ENCODE peak calls at places on chromosomes 1 and 21, in seven cellular contexts. One of them, this sample, is unnamed.

GRCh38 chr1:30829889-30830288 is 72.3 kb upstream of the LAPTM5 start:
- DNase-seq in H7: no peak
- DNase-seq in ureter: no peak
- DNase-seq in left lobe of liver: no peak
- DNase-seq in NCI-H1092: no peak
- DNase-seq in NCI-H524: no peak
- DNase-seq in psoas muscle: no peak
- DNase-seq in this sample: no peak

GRCh38 chr1:29973406-29973805 is 737.1 kb downstream of the PTPRU start:
- DNase-seq in left lobe of liver: no peak
- DNase-seq in ureter: no peak
- DNase-seq in NCI-H524: no peak
- DNase-seq in H7: no peak
- DNase-seq in NCI-H1092: no peak
- DNase-seq in psoas muscle: no peak
- DNase-seq in this sample: no peak

GRCh38 chr1:1892763-1893120 is 1.9 kb upstream of the GNB1 start:
- DNase-seq in psoas muscle: peak; percentile 48
- DNase-seq in NCI-H1092: no peak
- DNase-seq in left lobe of liver: no peak
- DNase-seq in H7: peak; percentile 51
- DNase-seq in ureter: no peak
- DNase-seq in NCI-H524: no peak
- DNase-seq in this sample: no peak

GRCh38 chr1:58714594-58714993 is 14.7 kb upstream of the MYSM1 start:
- DNase-seq in ureter: no peak
- DNase-seq in left lobe of liver: no peak
- DNase-seq in NCI-H524: no peak
- DNase-seq in NCI-H1092: no peak
- DNase-seq in H7: no peak
- DNase-seq in psoas muscle: no peak
- DNase-seq in this sample: no peak

GRCh38 chr1:240414237-240414636 is 197.7 kb downstream of the GREM2 start:
- DNase-seq in psoas muscle: no peak
- DNase-seq in NCI-H524: no peak
- DNase-seq in ureter: no peak
- DNase-seq in NCI-H1092: no peak
- DNase-seq in H7: no peak
- DNase-seq in left lobe of liver: no peak
- DNase-seq in this sample: no peak

GRCh38 chr1:110070282-110070967 is at the start of gene ALX3:
- DNase-seq in psoas muscle: peak; percentile 36
- DNase-seq in H7: peak; percentile 87
- DNase-seq in ureter: no peak
- DNase-seq in left lobe of liver: no peak
- DNase-seq in NCI-H524: no peak
- DNase-seq in NCI-H1092: no peak
- DNase-seq in this sample: no peak

GRCh38 chr1:227607336-227607898 is 44.1 kb downstream of the ZNF678 start:
- DNase-seq in left lobe of liver: no peak
- DNase-seq in H7: no peak
- DNase-seq in psoas muscle: no peak
- DNase-seq in ureter: no peak
- DNase-seq in NCI-H524: no peak
- DNase-seq in NCI-H1092: no peak
- DNase-seq in this sample: no peak

GRCh38 chr1:183363967-183364366 is 54.2 kb downstream of the NMNAT2 start:
- DNase-seq in left lobe of liver: no peak
- DNase-seq in NCI-H1092: no peak
- DNase-seq in psoas muscle: no peak
- DNase-seq in H7: no peak
- DNase-seq in NCI-H524: no peak
- DNase-seq in ureter: no peak
- DNase-seq in this sample: no peak

GRCh38 chr1:15476927-15477326 is 1.0 kb downstream of the CELA2B start:
- DNase-seq in left lobe of liver: no peak
- DNase-seq in NCI-H524: no peak
- DNase-seq in ureter: no peak
- DNase-seq in H7: no peak
- DNase-seq in NCI-H1092: no peak
- DNase-seq in psoas muscle: no peak
- DNase-seq in this sample: no peak

GRCh38 chr1:50913954-50914353 is 46.1 kb downstream of the FAF1 start:
- DNase-seq in psoas muscle: no peak
- DNase-seq in left lobe of liver: no peak
- DNase-seq in ureter: no peak
- DNase-seq in NCI-H524: no peak
- DNase-seq in NCI-H1092: no peak
- DNase-seq in H7: no peak
- DNase-seq in this sample: no peak

GRCh38 chr1:59707216-59707615 is 107.5 kb upstream of the HOOK1 start:
- DNase-seq in H7: no peak
- DNase-seq in ureter: no peak
- DNase-seq in psoas muscle: peak; percentile 69
- DNase-seq in left lobe of liver: no peak
- DNase-seq in NCI-H1092: no peak
- DNase-seq in NCI-H524: no peak
- DNase-seq in this sample: no peak

GRCh38 chr1:63951076-63951946 is 177.5 kb downstream of the ROR1 start:
- DNase-seq in H7: no peak
- DNase-seq in NCI-H1092: no peak
- DNase-seq in psoas muscle: no peak
- DNase-seq in ureter: no peak
- DNase-seq in NCI-H524: no peak
- DNase-seq in left lobe of liver: no peak
- DNase-seq in this sample: no peak

GRCh38 chr21:16029065-16029464 is 299.3 kb downstream of the USP25 start:
- DNase-seq in NCI-H524: no peak
- DNase-seq in NCI-H1092: no peak
- DNase-seq in ureter: no peak
- DNase-seq in H7: no peak
- DNase-seq in left lobe of liver: no peak
- DNase-seq in psoas muscle: no peak
- DNase-seq in this sample: no peak

GRCh38 chr1:208455821-208456220 is 211.6 kb upstream of the PLXNA2 start:
- DNase-seq in H7: no peak
- DNase-seq in NCI-H1092: no peak
- DNase-seq in psoas muscle: no peak
- DNase-seq in ureter: no peak
- DNase-seq in left lobe of liver: no peak
- DNase-seq in NCI-H524: no peak
- DNase-seq in this sample: no peak

GRCh38 chr1:12111741-12112140 is 48.6 kb downstream of the TNFRSF8 start:
- DNase-seq in left lobe of liver: no peak
- DNase-seq in NCI-H1092: no peak
- DNase-seq in ureter: no peak
- DNase-seq in H7: no peak
- DNase-seq in psoas muscle: no peak
- DNase-seq in NCI-H524: no peak
- DNase-seq in this sample: no peak

GRCh38 chr1:67749844-67750689 is 65.1 kb downstream of the GADD45A start:
- DNase-seq in left lobe of liver: no peak
- DNase-seq in psoas muscle: no peak
- DNase-seq in ureter: no peak
- DNase-seq in H7: no peak
- DNase-seq in NCI-H1092: no peak
- DNase-seq in NCI-H524: no peak
- DNase-seq in this sample: no peak

GRCh38 chr1:88990426-88990825 is 2.0 kb downstream of the KYAT3 start:
- DNase-seq in NCI-H524: no peak
- DNase-seq in NCI-H1092: no peak
- DNase-seq in H7: no peak
- DNase-seq in left lobe of liver: no peak
- DNase-seq in psoas muscle: no peak
- DNase-seq in ureter: no peak
- DNase-seq in this sample: no peak

GRCh38 chr1:29713857-29714256 is 477.5 kb downstream of the PTPRU start:
- DNase-seq in psoas muscle: no peak
- DNase-seq in NCI-H1092: no peak
- DNase-seq in left lobe of liver: no peak
- DNase-seq in ureter: no peak
- DNase-seq in NCI-H524: no peak
- DNase-seq in H7: no peak
- DNase-seq in this sample: no peak

GRCh38 chr1:24904731-24905354 is 25.2 kb downstream of the RUNX3 start:
- DNase-seq in ureter: no peak
- DNase-seq in H7: peak; percentile 57
- DNase-seq in NCI-H524: no peak
- DNase-seq in left lobe of liver: peak; percentile 37
- DNase-seq in NCI-H1092: no peak
- DNase-seq in psoas muscle: no peak
- DNase-seq in this sample: no peak

GRCh38 chr1:55039342-55040082 is at the start of gene PCSK9:
- DNase-seq in H7: peak; percentile 90
- DNase-seq in psoas muscle: no peak
- DNase-seq in NCI-H524: no peak
- DNase-seq in ureter: no peak
- DNase-seq in NCI-H1092: no peak
- DNase-seq in left lobe of liver: peak; percentile 93
- DNase-seq in this sample: no peak

GRCh38 chr1:25797939-25798338 is 2.1 kb upstream of the SELENON start:
- DNase-seq in NCI-H1092: no peak
- DNase-seq in ureter: no peak
- DNase-seq in NCI-H524: no peak
- DNase-seq in H7: peak; percentile 93
- DNase-seq in left lobe of liver: no peak
- DNase-seq in psoas muscle: peak; percentile 75
- DNase-seq in this sample: no peak

GRCh38 chr1:243657793-243658192 is 192.2 kb downstream of the AKT3 start:
- DNase-seq in NCI-H1092: no peak
- DNase-seq in NCI-H524: no peak
- DNase-seq in psoas muscle: no peak
- DNase-seq in ureter: no peak
- DNase-seq in left lobe of liver: no peak
- DNase-seq in H7: no peak
- DNase-seq in this sample: no peak

GRCh38 chr1:201930803-201931202 is 15.5 kb downstream of the LMOD1 start:
- DNase-seq in ureter: no peak
- DNase-seq in H7: no peak
- DNase-seq in psoas muscle: no peak
- DNase-seq in left lobe of liver: no peak
- DNase-seq in NCI-H1092: no peak
- DNase-seq in NCI-H524: no peak
- DNase-seq in this sample: no peak